ENCODE peak calls at places on chromosomes 2 and 18, in nine cellular contexts. N is dermis microvascular lymphatic vessel endothelial cell, L is Karpas-422, H is left ventricle myocardium inferior, M is germinal center, C is HT1080, U is GF-D8, E is ELR, D is transverse colon. T is an unnamed sample.

GRCh38 chr18:61199131-61199903 is 133.9 kb upstream of the CDH20 start:
- DNase-seq in M (no peak), N (no peak), D (no peak), L (no peak), U (no peak), C (no peak), H (no peak), E (no peak), T (no peak)

GRCh38 chr2:218860950-218861381 is 1.4 kb downstream of the WNT6 start:
- DNase-seq in C (no peak), D (peak), U (no peak), M (no peak), L (no peak), H (peak), E (peak), N (no peak), T (no peak)

GRCh38 chr2:19868224-19868623 is 33.6 kb downstream of the TTC32 start:
- DNase-seq in E (no peak), U (no peak), H (no peak), L (no peak), C (no peak), D (no peak), M (peak), N (no peak), T (no peak)

GRCh38 chr18:38951633-38952032 is 1386.0 kb upstream of the CELF4 start:
- DNase-seq in M (no peak), U (no peak), E (no peak), N (no peak), D (no peak), C (no peak), L (no peak), H (no peak), T (no peak)

GRCh38 chr2:100976634-100977391 is 25.3 kb upstream of the RPL31 start:
- DNase-seq in N (no peak), H (no peak), E (peak), D (no peak), C (peak), U (no peak), M (peak), L (peak), T (no peak)

GRCh38 chr2:66432801-66433694 is 1.9 kb upstream of the MEIS1 start:
- DNase-seq in L (no peak), D (peak), U (peak), H (peak), E (peak), C (peak), N (peak), M (peak), T (no peak)

GRCh38 chr2:37377187-37377532 is 32.7 kb downstream of the QPCT start:
- DNase-seq in H (no peak), D (no peak), M (no peak), C (no peak), U (no peak), N (no peak), E (peak), L (no peak), T (no peak)

GRCh38 chr2:38887902-38888554 is 1.6 kb upstream of the ARHGEF33 start:
- DNase-seq in C (no peak), H (no peak), N (no peak), D (no peak), E (no peak), L (no peak), U (no peak), M (no peak), T (no peak)

GRCh38 chr2:136117909-136118818 is at the start of gene CXCR4:
- DNase-seq in D (peak), M (peak), H (peak), C (no peak), L (peak), E (peak), U (peak), N (peak), T (peak)